ENCODE peak calls at places on chromosomes 6 and 20, in four cellular contexts. K, O, V and T are unnamed samples.
A peak's percentile ranks its signal among the peaks of the same experiment; 100 is the strongest.

GRCh38 chr6:155352812-155353211 is 38.5 kb upstream of the TFB1M start:
- DNase-seq in K (no peak), V (peak; percentile 27), O (no peak), T (no peak)

GRCh38 chr6:83113258-83113657 is 45.8 kb downstream of the DOP1A start:
- DNase-seq in V (no peak), O (no peak), K (no peak), T (no peak)

GRCh38 chr20:43949741-43950618 is 35.3 kb downstream of the TOX2 start:
- DNase-seq in O (no peak), V (no peak), K (no peak), T (no peak)

GRCh38 chr6:78850621-78851020 is 16.7 kb upstream of the IRAK1BP1 start:
- DNase-seq in V (no peak), O (no peak), K (no peak), T (no peak)

GRCh38 chr6:99741092-99741491 is 134.5 kb downstream of the PRDM13 start:
- DNase-seq in O (no peak), V (no peak), K (no peak), T (no peak)

GRCh38 chr6:81734500-81735140 is 17.9 kb downstream of the TENT5A start:
- DNase-seq in K (no peak), V (no peak), O (no peak), T (no peak)

GRCh38 chr20:59207742-59208357 is 44.2 kb downstream of the ZNF831 start:
- DNase-seq in V (no peak), O (no peak), K (peak; percentile 61), T (no peak)

GRCh38 chr6:111713811-111714210 is 108.1 kb upstream of the TRAF3IP2 start:
- DNase-seq in V (no peak), O (no peak), K (no peak), T (no peak)

GRCh38 chr6:56593801-56594318 is 48.8 kb downstream of the DST start:
- DNase-seq in O (no peak), V (no peak), K (no peak), T (no peak)

GRCh38 chr6:112833546-112834215 is 486.6 kb downstream of the RFPL4B start:
- DNase-seq in O (no peak), K (no peak), V (no peak), T (no peak)

GRCh38 chr20:50868509-50869495 is 62.4 kb downstream of the ADNP start:
- DNase-seq in K (no peak), O (no peak), V (no peak), T (no peak)

GRCh38 chr6:20365456-20365855 is 36.2 kb upstream of the E2F3 start:
- DNase-seq in K (no peak), V (no peak), O (no peak), T (no peak)

GRCh38 chr6:20827798-20828197 is 293.5 kb downstream of the CDKAL1 start:
- DNase-seq in K (no peak), O (no peak), V (no peak), T (no peak)

DNA sequence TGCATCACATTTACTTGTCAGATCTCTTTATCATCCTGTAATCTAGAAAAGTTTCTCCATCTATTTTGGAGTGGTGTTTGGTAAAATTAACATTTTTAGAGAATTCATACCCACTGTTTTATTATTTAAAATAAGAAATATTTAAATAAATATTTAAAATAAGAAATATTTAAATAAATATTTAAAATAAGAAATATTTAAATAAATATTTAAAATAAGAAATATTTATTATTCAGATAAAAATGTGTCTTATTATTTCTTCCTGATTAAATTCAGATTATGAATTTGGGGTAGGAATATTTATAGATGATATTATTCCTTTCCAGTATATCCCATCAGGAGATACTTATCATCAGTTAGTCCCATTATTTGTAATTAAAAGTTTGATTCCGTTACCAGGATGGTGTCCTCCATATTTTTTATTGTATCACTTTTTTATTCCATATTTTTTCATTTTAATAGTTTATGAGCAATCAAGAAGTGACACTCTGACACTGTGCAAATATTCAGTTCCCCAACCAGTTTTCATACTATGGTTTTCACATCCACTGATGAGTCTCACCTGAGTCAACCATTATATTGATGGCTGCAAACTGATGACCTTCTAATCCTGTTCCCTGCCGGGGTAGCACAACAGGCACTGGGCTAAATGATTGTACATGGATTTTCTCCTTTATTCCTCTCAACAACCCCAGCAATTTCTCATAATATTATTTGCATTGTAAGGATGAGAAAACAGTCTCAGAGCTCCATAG is 1023.0 kb downstream of the KIF16B start:
- DNase-seq in K (no peak), O (no peak), V (no peak), T (no peak)
- H3K9me3 ChIP-seq in K (peaks cover 23% of the 10 kb centered on the region), O (no peaks in the 10 kb centered on the region), V (peaks cover 4% of the 10 kb centered on the region), T (peaks cover 39% of the 10 kb centered on the region)

GRCh38 chr20:36893801-36894200 is 17.9 kb downstream of the TLDC2 start:
- DNase-seq in K (no peak), O (no peak), V (no peak), T (no peak)
- TF ChIP-seq CTCF in K (no peak), O (no peak), V (no peak), T (no peak)

GRCh38 chr6:14510038-14510437 is 392.5 kb downstream of the CD83 start:
- DNase-seq in K (no peak), V (no peak), O (no peak), T (no peak)

GRCh38 chr6:14511192-14511591 is 393.6 kb downstream of the CD83 start:
- DNase-seq in O (no peak), K (no peak), V (no peak), T (no peak)

GRCh38 chr6:14513726-14514125 is 396.2 kb downstream of the CD83 start:
- DNase-seq in V (no peak), O (no peak), K (no peak), T (no peak)

GRCh38 chr6:14516947-14517346 is 399.4 kb downstream of the CD83 start:
- DNase-seq in O (no peak), K (no peak), V (no peak), T (no peak)

DNA sequence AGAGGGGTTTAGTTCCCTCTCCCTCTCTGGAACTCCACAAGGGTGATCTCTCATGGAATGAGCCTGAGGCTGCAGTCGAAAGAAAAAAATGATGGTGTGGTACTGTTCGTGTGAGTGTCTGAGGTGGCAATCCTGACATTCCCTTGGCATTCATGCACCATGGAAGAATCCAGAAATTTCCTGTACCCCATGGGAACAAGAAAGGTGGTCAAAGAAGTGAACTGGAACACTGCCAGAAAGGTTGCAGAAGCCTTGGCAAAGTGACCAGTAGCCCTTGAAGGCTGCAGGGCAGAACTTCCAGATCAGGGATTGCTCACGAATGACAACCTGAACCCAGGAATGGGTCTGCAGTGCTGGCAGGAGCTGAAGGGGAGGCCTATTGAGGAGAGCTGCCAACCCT is 394.7 kb downstream of the CD83 start:
- DNase-seq in V (no peak), K (no peak), O (no peak), T (no peak)
- H3K27ac ChIP-seq in V (peak overlapping the region; percentile 1), K (no peak overlapping the region), O (no peak overlapping the region), T (no peak overlapping the region)

GRCh38 chr6:137493218-137494038 is 766 bp downstream of the OLIG3 start:
- DNase-seq in O (no peak), V (no peak), K (no peak), T (peak; percentile 83)
- H3K9me3 ChIP-seq in O (no peaks in the 10 kb centered on the region), V (peaks cover 8% of the 10 kb centered on the region), K (no peaks in the 10 kb centered on the region), T (no peaks in the 10 kb centered on the region)

GRCh38 chr6:35258858-35259193 is 709 bp upstream of the ZNF76 start:
- DNase-seq in O (no peak), K (peak; percentile 31), V (no peak), T (no peak)
- TF ChIP-seq CTCF in O (no peak), K (no peak), V (peak; percentile 30), T (no peak)